ENCODE peak calls at places on chromosomes 2 and 18, in four cellular contexts. One of them, this sample, is unnamed. For H3K4me1, the result is how much of the 10 kb centered on the place peaks cover.

GRCh38 chr2:231640229-231640628 is 47.6 kb downstream of the TEX44 start:
- DNase-seq in body of pancreas: no peak
- DNase-seq in lung: no peak
- DNase-seq in upper lobe of left lung: no peak
- DNase-seq in this sample: no peak

GRCh38 chr2:25339791-25340339 is 1.9 kb downstream of the DNMT3A start:
- DNase-seq in body of pancreas: peak
- DNase-seq in lung: no peak
- DNase-seq in upper lobe of left lung: peak
- DNase-seq in this sample: no peak

GRCh38 chr18:71115261-71115660 is 826.4 kb downstream of the SOCS6 start:
- DNase-seq in body of pancreas: no peak
- DNase-seq in lung: no peak
- DNase-seq in upper lobe of left lung: no peak
- DNase-seq in this sample: no peak

GRCh38 chr18:6677086-6677485 is 52.4 kb upstream of the ARHGAP28 start:
- DNase-seq in body of pancreas: no peak
- DNase-seq in lung: no peak
- DNase-seq in upper lobe of left lung: no peak
- DNase-seq in this sample: no peak

GRCh38 chr2:62306751-62307468 is 111.0 kb downstream of the B3GNT2 start:
- DNase-seq in body of pancreas: peak
- DNase-seq in lung: no peak
- DNase-seq in upper lobe of left lung: peak
- DNase-seq in this sample: no peak

GRCh38 chr2:152611458-152612231 is 105.6 kb downstream of the PRPF40A start:
- DNase-seq in body of pancreas: peak
- DNase-seq in lung: peak
- DNase-seq in upper lobe of left lung: peak
- DNase-seq in this sample: no peak

GRCh38 chr2:206164261-206164862 is 4.7 kb downstream of the EEF1B2 start:
- DNase-seq in body of pancreas: peak
- DNase-seq in lung: peak
- DNase-seq in upper lobe of left lung: no peak
- DNase-seq in this sample: peak

GRCh38 chr2:214904634-214905033 is 95.2 kb upstream of the BARD1 start:
- DNase-seq in body of pancreas: no peak
- DNase-seq in lung: no peak
- DNase-seq in upper lobe of left lung: no peak
- DNase-seq in this sample: no peak

GRCh38 chr18:31680836-31681568 is 3.4 kb downstream of the B4GALT6 start:
- DNase-seq in body of pancreas: no peak
- DNase-seq in lung: no peak
- DNase-seq in upper lobe of left lung: no peak
- DNase-seq in this sample: no peak

GRCh38 chr2:237137626-237138323 is 52.1 kb downstream of the COPS8 start:
- DNase-seq in body of pancreas: no peak
- DNase-seq in lung: no peak
- DNase-seq in upper lobe of left lung: no peak
- DNase-seq in this sample: no peak

GRCh38 chr2:47682231-47682749 is 100.7 kb upstream of the MSH6 start:
- DNase-seq in body of pancreas: no peak
- DNase-seq in lung: no peak
- DNase-seq in upper lobe of left lung: no peak
- DNase-seq in this sample: no peak

GRCh38 chr2:187976667-187977333 is 314.9 kb upstream of the GULP1 start:
- DNase-seq in body of pancreas: no peak
- DNase-seq in lung: no peak
- DNase-seq in upper lobe of left lung: no peak
- DNase-seq in this sample: no peak

GRCh38 chr2:73069855-73070650 is 1.5 kb downstream of the SFXN5 start:
- DNase-seq in body of pancreas: no peak
- DNase-seq in lung: no peak
- DNase-seq in upper lobe of left lung: no peak
- DNase-seq in this sample: no peak

GRCh38 chr2:72780483-72780882 is 45.4 kb downstream of the EXOC6B start:
- DNase-seq in body of pancreas: peak
- DNase-seq in lung: no peak
- DNase-seq in upper lobe of left lung: no peak
- DNase-seq in this sample: no peak

GRCh38 chr2:204226305-204226861 is 289.8 kb downstream of the ICOS start:
- DNase-seq in body of pancreas: peak
- DNase-seq in lung: no peak
- DNase-seq in upper lobe of left lung: no peak
- DNase-seq in this sample: no peak

GRCh38 chr2:169803480-169803879 is 4.8 kb downstream of the SSB start:
- DNase-seq in body of pancreas: no peak
- DNase-seq in lung: no peak
- DNase-seq in upper lobe of left lung: no peak
- DNase-seq in this sample: no peak

GRCh38 chr18:49747876-49748275 is 65.5 kb downstream of the ACAA2 start:
- DNase-seq in body of pancreas: no peak
- DNase-seq in lung: no peak
- DNase-seq in upper lobe of left lung: peak
- DNase-seq in this sample: no peak

GRCh38 chr2:20185176-20186022 is 39.5 kb downstream of the SDC1 start:
- DNase-seq in body of pancreas: peak
- DNase-seq in lung: no peak
- DNase-seq in upper lobe of left lung: peak
- DNase-seq in this sample: no peak

GRCh38 chr2:10022464-10022863 is 20.9 kb upstream of the KLF11 start:
- DNase-seq in body of pancreas: no peak
- DNase-seq in lung: no peak
- DNase-seq in upper lobe of left lung: no peak
- DNase-seq in this sample: no peak

GRCh38 chr2:138830547-138830946 is 50.4 kb upstream of the NXPH2 start:
- DNase-seq in body of pancreas: no peak
- DNase-seq in lung: no peak
- DNase-seq in upper lobe of left lung: no peak
- DNase-seq in this sample: no peak

GRCh38 chr2:138827426-138828054 is 47.4 kb upstream of the NXPH2 start:
- DNase-seq in body of pancreas: peak
- DNase-seq in lung: no peak
- DNase-seq in upper lobe of left lung: no peak
- DNase-seq in this sample: no peak

GRCh38 chr2:138831154-138831553 is 51.0 kb upstream of the NXPH2 start:
- DNase-seq in body of pancreas: no peak
- DNase-seq in lung: no peak
- DNase-seq in upper lobe of left lung: no peak
- DNase-seq in this sample: no peak

GRCh38 chr2:138831691-138832090 is 51.5 kb upstream of the NXPH2 start:
- DNase-seq in body of pancreas: no peak
- DNase-seq in lung: no peak
- DNase-seq in upper lobe of left lung: no peak
- DNase-seq in this sample: no peak

GRCh38 chr2:138829326-138829725 is 49.1 kb upstream of the NXPH2 start:
- DNase-seq in body of pancreas: peak
- DNase-seq in lung: no peak
- DNase-seq in upper lobe of left lung: peak
- DNase-seq in this sample: no peak
- TF ChIP-seq CTCF in body of pancreas: no peak
- TF ChIP-seq CTCF in lung: no peak
- TF ChIP-seq CTCF in upper lobe of left lung: no peak
- TF ChIP-seq CTCF in this sample: no peak

DNA sequence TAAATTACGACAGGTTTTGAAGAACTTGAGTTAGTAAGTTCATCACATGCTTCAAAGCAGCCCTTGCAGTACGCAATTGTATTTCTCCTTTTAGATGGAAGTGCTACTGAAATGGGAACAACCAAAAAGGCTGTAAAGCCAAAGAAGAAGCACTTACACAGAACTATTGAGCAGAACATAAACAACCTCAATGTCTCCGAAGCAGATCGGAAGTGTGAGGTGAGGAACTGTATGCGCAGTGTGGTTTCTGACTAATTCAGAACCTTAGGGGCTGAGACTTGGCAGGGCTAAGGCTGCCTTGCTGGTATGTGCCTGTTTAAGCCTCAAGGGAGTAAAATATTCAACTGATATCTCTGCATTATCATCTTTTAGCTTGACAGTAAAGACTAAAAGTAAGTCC is 8.4 kb downstream of the NCAPH start:
- DNase-seq in body of pancreas: peak
- DNase-seq in lung: no peak
- DNase-seq in upper lobe of left lung: peak
- DNase-seq in this sample: peak
- H3K27ac ChIP-seq in body of pancreas: no peak
- H3K27ac ChIP-seq in lung: no peak
- H3K27ac ChIP-seq in upper lobe of left lung: peak
- H3K27ac ChIP-seq in this sample: peak

DNA sequence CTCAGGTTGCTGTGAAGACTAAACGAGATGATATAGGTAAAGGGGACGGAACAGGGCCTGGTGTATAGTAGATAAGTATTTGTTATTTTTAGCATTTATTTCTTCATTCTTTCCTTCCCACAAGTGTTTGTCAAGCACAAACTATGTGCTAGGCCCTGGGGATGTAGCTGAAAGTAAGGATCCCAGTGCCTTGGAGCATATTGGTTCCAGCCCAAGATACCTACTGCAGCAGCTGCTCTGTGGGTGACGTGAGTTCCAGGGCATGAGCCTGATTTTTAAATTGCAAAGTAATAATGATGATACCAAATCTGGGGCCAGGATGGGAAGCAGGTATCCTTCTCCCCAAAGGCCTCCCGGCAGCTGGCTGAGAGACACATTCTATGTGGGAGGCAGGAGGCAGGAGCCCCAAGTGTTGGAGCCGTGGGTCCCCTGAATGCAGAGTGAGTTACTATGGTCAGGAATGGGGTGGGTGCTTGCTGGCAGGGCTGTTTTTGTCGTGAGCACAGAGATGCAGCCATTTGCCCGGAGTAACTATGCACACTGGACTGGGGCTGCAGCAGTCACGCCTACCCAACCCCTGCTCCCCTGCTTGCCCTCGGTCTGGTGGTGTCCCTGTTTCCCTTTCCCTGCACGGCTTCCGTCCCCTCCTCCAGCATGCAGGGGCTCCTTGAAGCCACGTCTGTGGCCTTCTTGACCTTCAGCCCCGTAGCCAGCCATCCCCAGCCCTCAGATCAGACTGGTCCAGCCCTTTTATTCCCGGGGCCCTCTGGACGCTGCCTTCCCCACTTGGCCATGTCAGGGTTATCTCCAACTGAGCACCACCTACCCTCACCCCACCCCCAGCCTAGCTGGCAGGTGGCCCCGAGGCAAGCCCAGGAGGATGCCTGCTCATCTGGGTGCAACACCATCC is 52.4 kb downstream of the INHBB start:
- DNase-seq in body of pancreas: no peak
- DNase-seq in lung: no peak
- DNase-seq in upper lobe of left lung: no peak
- DNase-seq in this sample: no peak
- H3K4me1 ChIP-seq in body of pancreas: under half
- H3K4me1 ChIP-seq in lung: under half
- H3K4me1 ChIP-seq in upper lobe of left lung: under half
- H3K4me1 ChIP-seq in this sample: under half

DNA sequence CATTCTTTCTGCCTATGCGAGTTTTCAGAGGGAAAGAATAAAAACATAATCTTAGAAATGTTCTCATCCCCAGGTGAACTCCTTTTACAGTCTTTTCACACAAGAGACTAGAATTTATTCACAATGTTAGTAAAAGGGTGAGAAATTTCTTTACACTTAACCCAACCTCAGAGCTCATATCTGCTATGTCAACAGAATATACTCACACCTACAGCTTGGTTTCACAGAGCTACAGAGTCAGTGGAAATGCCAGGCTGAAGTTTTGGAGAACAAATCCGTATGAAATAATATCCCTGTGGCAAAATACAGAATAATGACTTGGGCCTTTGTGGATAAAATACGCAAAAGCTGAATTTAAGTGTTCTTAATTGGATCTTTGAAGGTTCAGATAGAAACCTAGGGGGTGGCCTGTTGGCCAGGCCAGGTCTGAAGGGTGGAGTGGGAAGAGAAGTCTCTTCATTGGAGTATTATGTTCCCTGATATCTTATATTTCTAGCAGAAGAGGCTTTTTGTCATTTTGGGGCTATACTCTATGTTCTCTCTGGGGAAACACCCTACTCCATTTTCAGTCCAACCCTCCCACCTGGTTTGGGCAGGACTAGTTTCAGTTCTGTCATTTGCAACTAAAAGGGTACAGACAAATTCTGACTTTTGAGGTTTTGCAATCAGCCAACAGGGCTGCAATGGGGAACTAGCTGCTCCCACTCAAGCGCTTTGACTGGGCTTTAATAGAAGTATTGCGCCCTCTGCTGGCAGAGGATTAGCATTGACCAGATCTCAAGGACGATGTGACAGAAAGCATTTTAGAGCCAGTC is 25.7 kb downstream of the FBXO48 start:
- DNase-seq in body of pancreas: peak
- DNase-seq in lung: peak
- DNase-seq in upper lobe of left lung: peak
- DNase-seq in this sample: peak
- TF ChIP-seq CTCF in body of pancreas: peak
- TF ChIP-seq CTCF in lung: peak
- TF ChIP-seq CTCF in upper lobe of left lung: peak
- TF ChIP-seq CTCF in this sample: peak

GRCh38 chr2:15201009-15201408 is 360.1 kb downstream of the NBAS start:
- DNase-seq in body of pancreas: no peak
- DNase-seq in lung: no peak
- DNase-seq in upper lobe of left lung: no peak
- DNase-seq in this sample: no peak
- H3K27ac ChIP-seq in body of pancreas: no peak
- H3K27ac ChIP-seq in lung: no peak
- H3K27ac ChIP-seq in upper lobe of left lung: no peak
- H3K27ac ChIP-seq in this sample: no peak

GRCh38 chr2:30351941-30352340 is 95.1 kb upstream of the LCLAT1 start:
- DNase-seq in body of pancreas: no peak
- DNase-seq in lung: no peak
- DNase-seq in upper lobe of left lung: no peak
- DNase-seq in this sample: no peak

GRCh38 chr2:30351087-30351486 is 96.0 kb upstream of the LCLAT1 start:
- DNase-seq in body of pancreas: no peak
- DNase-seq in lung: no peak
- DNase-seq in upper lobe of left lung: no peak
- DNase-seq in this sample: no peak

GRCh38 chr2:30348825-30349224 is 98.2 kb upstream of the LCLAT1 start:
- DNase-seq in body of pancreas: no peak
- DNase-seq in lung: no peak
- DNase-seq in upper lobe of left lung: no peak
- DNase-seq in this sample: no peak

GRCh38 chr2:30346475-30347169 is 100.4 kb upstream of the LCLAT1 start:
- DNase-seq in body of pancreas: peak
- DNase-seq in lung: peak
- DNase-seq in upper lobe of left lung: peak
- DNase-seq in this sample: no peak

DNA sequence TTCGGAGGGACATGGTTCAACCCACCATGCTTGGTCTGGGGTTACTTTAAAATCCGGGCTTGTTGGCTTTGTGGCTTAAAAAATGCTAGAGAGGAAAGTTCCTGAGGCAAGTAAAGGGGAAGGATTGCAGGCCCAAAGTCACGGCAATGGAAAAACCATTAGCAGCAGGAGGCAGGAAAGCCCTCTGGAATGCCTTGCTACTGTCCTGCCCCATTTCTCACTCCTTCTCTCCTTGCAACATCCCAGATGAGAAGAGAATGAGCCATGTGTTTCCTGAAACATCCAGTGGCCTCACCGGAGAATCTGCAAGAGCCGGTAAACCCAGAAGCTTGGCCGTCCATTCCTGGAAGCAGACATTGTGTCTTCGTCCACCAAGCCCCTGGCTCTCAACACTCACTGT is 97.4 kb upstream of the LCLAT1 start:
- DNase-seq in body of pancreas: no peak
- DNase-seq in lung: no peak
- DNase-seq in upper lobe of left lung: no peak
- DNase-seq in this sample: no peak
- H3K4me1 ChIP-seq in body of pancreas: under half
- H3K4me1 ChIP-seq in lung: under half
- H3K4me1 ChIP-seq in upper lobe of left lung: under half
- H3K4me1 ChIP-seq in this sample: under half

This sample was measured in CD8-positive, alpha-beta T cell.